ENCODE peak calls at places on chromosome X, in nine cellular contexts. I is EL; C is amniotic epithelial cell; L is AG20443; Y is choroid plexus epithelial cell; K is endothelial cell; T is tibial artery; A is IMR-90; W is naive thymus-derived CD8-positive, alpha-beta T cell. Q is an unnamed sample.

GRCh38 chrX:45372151-45372550 is 171.5 kb upstream of the DIPK2B start:
- DNase-seq in T (no peak), K (no peak), I (no peak), Y (no peak), L (no peak), W (no peak), C (no peak), A (no peak), Q (no peak)

GRCh38 chrX:150202641-150203248 is 160.4 kb upstream of the MAMLD1 start:
- DNase-seq in L (peak), I (peak), K (no peak), C (peak), T (no peak), W (no peak), Y (peak), A (peak), Q (no peak)

GRCh38 chrX:103637604-103638338 is 9.0 kb downstream of the TCEAL1 start:
- DNase-seq in K (no peak), A (peak), I (no peak), T (no peak), W (no peak), Y (no peak), L (peak), C (no peak), Q (no peak)

GRCh38 chrX:47080915-47081236 is 2.6 kb downstream of the RGN start:
- DNase-seq in Y (no peak), W (no peak), C (no peak), A (no peak), T (no peak), I (no peak), K (no peak), L (no peak), Q (no peak)

GRCh38 chrX:107675823-107676555 is 47.7 kb downstream of the PRPS1 start:
- DNase-seq in T (peak), K (no peak), A (peak), L (no peak), C (peak), Y (peak), I (no peak), W (peak), Q (no peak)

GRCh38 chrX:38312436-38312835 is 14.9 kb downstream of the RPGR start:
- DNase-seq in K (no peak), Y (peak), L (peak), T (no peak), W (no peak), I (peak), C (peak), A (peak), Q (no peak)

GRCh38 chrX:80285131-80285773 is 135.0 kb upstream of the TENT5D start:
- DNase-seq in C (peak), W (no peak), T (no peak), I (no peak), A (peak), L (peak), K (peak), Y (no peak), Q (no peak)

GRCh38 chrX:12984629-12985303 is 9.9 kb downstream of the TMSB4X start:
- DNase-seq in W (no peak), Y (peak), I (peak), A (peak), L (peak), T (no peak), K (no peak), C (peak), Q (no peak)

GRCh38 chrX:14476169-14476568 is 53.2 kb upstream of the GLRA2 start:
- DNase-seq in I (no peak), K (no peak), C (no peak), L (peak), A (no peak), Y (no peak), T (no peak), W (no peak), Q (no peak)

GRCh38 chrX:39133971-39134370 is 332.7 kb downstream of the MID1IP1 start:
- DNase-seq in C (no peak), K (peak), T (no peak), L (no peak), I (no peak), Y (no peak), A (no peak), W (no peak), Q (no peak)

GRCh38 chrX:68685722-68686683 is 38.5 kb downstream of the STARD8 start:
- DNase-seq in K (peak), L (peak), A (peak), I (peak), W (no peak), T (no peak), Y (peak), C (peak), Q (no peak)

GRCh38 chrX:132292753-132293152 is 73.5 kb upstream of the RAP2C start:
- DNase-seq in Y (peak), T (no peak), I (peak), K (peak), W (no peak), C (peak), A (peak), L (peak), Q (peak)

GRCh38 chrX:130174051-130174704 is 2.4 kb downstream of the RAB33A start:
- DNase-seq in Y (peak), T (peak), W (no peak), C (peak), A (peak), K (no peak), L (peak), I (peak), Q (no peak)

GRCh38 chrX:153902388-153902787 is 2.1 kb upstream of the AVPR2 start:
- DNase-seq in K (no peak), L (no peak), I (peak), C (no peak), A (no peak), T (no peak), W (no peak), Y (no peak), Q (no peak)

GRCh38 chrX:17024896-17025295 is 78.4 kb downstream of the REPS2 start:
- DNase-seq in W (no peak), Y (peak), C (no peak), T (no peak), I (no peak), L (no peak), A (no peak), K (no peak), Q (no peak)

GRCh38 chrX:47514553-47515235 is 31.7 kb upstream of the ZNF41 start:
- DNase-seq in Y (peak), I (peak), L (peak), K (no peak), T (no peak), W (no peak), A (peak), C (peak), Q (no peak)

GRCh38 chrX:56564921-56565861 is 1.8 kb downstream of the UBQLN2 start:
- DNase-seq in A (peak), L (peak), W (no peak), K (no peak), C (no peak), Y (peak), T (no peak), I (peak), Q (no peak)

GRCh38 chrX:1391370-1391706 is 575 bp downstream of the SLC25A6 start:
- DNase-seq in A (no peak), L (peak), W (peak), Y (no peak), C (no peak), I (no peak), T (no peak), K (peak), Q (no peak)

GRCh38 chrX:100376581-100376980 is 33.5 kb downstream of the PCDH19 start:
- DNase-seq in Y (peak), A (peak), C (peak), I (peak), K (no peak), T (no peak), L (no peak), W (no peak), Q (no peak)

GRCh38 chrX:17374619-17375360 is at the start of gene NHS:
- DNase-seq in C (no peak), W (no peak), A (peak), Y (peak), K (peak), L (peak), T (peak), I (peak), Q (no peak)

GRCh38 chrX:130330706-130331105 is 9.0 kb upstream of the SLC25A14 start:
- DNase-seq in A (peak), W (peak), K (peak), I (peak), T (no peak), L (peak), Y (peak), C (peak), Q (no peak)

GRCh38 chrX:72540318-72540717 is 32.3 kb downstream of the HDAC8 start:
- DNase-seq in W (no peak), T (no peak), I (peak), K (no peak), L (peak), C (peak), Y (peak), A (peak), Q (peak)